ENCODE peak calls at places on chromosomes 6 and 20, in five cellular contexts. T is IMR-90, B is pancreas, F is body of pancreas, X is fibroblast of lung. V is an unnamed sample. For H3K4me1 and H3K36me3, the result is how much of the 10 kb centered on the place peaks cover.

GRCh38 chr6:40409143-40409542 is 178.0 kb downstream of the LRFN2 start:
- DNase-seq in F (no peak), B (no peak), X (no peak), T (no peak), V (no peak)

GRCh38 chr20:3164763-3165410 is 5.2 kb upstream of the FASTKD5 start:
- DNase-seq in F (no peak), B (no peak), T (no peak), X (no peak), V (no peak)

GRCh38 chr6:1575213-1576041 is 34.3 kb upstream of the FOXC1 start:
- DNase-seq in B (no peak), X (peak), F (peak), T (peak), V (no peak)

GRCh38 chr6:34468378-34468892 is 2.6 kb downstream of the PACSIN1 start:
- DNase-seq in F (no peak), T (no peak), B (no peak), X (no peak), V (no peak)

GRCh38 chr6:90284745-90285481 is 11.7 kb downstream of the BACH2 start:
- DNase-seq in F (no peak), T (peak), B (no peak), X (peak), V (no peak)

GRCh38 chr20:17747431-17747846 is 47.7 kb downstream of the BANF2 start:
- DNase-seq in X (peak), T (peak), B (peak), F (peak), V (no peak)

GRCh38 chr20:58538752-58539151 is 23.6 kb upstream of the APCDD1L start:
- DNase-seq in T (peak), F (no peak), X (no peak), B (no peak), V (no peak)

GRCh38 chr20:4844766-4845465 is 123.2 kb downstream of the PRND start:
- DNase-seq in B (no peak), X (no peak), F (no peak), T (no peak), V (no peak)

DNA sequence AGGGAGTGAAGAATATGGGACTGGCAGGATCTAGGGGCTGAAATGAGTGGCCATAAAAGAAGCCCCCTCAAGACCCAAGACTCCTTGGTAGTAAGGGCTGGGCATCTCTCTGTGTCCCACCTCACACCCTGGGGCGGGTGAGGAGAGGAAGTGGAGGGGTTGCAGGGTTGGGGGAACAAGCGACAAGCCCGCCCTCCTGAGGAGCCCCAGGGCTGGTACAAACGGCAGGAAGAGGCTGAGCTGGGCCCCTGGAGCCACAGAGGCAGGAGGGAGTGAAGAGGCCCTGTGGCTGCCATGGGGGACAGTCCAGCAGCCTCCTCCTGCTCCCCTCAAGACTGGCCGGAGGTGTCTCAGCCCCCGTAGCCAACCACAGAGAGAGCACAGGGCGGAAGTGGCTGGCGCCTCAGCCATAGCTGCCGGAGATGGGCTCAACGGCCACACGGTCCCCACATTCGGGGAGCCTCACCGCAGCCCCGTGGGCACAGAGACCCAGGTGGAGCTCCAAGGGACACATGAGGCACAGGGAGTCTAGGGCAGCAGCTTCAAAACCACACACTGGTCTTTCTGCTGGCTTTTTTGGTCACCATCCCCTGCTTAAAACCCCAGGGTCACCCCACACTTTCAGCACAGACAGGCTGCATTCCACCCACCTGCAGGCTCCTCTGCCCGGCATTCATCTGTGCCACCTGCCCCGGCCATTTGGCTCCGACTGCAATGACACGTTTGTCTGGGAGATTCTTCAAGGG is 586 bp downstream of the C20orf203 start:
- DNase-seq in T (no peak), B (no peak), X (no peak), F (no peak), V (no peak)
- TF ChIP-seq CTCF in T (no peak), B (no peak), X (no peak), F (no peak), V (no peak)

GRCh38 chr20:47305667-47306066 is 50.8 kb downstream of the ZMYND8 start:
- DNase-seq in X (peak), T (peak), B (no peak), F (no peak), V (no peak)
- H3K4me1 ChIP-seq in X (under half), T (under half), B (under half), F (under half), V (under half)

GRCh38 chr6:47261191-47261590 is 48.5 kb downstream of the TNFRSF21 start:
- DNase-seq in X (no peak), T (no peak), F (no peak), B (no peak), V (no peak)
- H3K36me3 ChIP-seq in X (under half), T (under half), F (under half), B (under half), V (under half)

DNA sequence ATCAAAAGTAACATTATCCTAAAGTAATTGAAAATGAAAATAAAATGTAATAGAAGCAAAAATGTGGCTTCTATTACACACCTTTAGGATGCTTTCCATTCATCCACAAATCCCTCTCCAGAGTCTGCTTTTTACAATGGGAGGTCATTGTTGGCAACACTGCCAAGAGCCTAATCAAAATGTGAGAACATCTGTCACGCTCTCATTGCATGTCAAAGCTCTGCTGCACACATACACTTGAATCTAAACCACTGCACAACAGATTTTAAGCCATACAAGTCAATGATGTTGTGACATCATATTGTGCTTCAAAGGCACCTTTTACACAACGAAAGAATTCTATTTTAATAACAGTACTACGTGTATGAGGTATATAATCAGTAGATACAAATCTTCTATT is 82.1 kb downstream of the PREP start:
- DNase-seq in T (no peak), X (no peak), B (no peak), F (peak), V (no peak)
- TF ChIP-seq CTCF in T (no peak), X (no peak), B (no peak), F (no peak), V (no peak)

GRCh38 chr6:7236312-7237209 is 76.4 kb downstream of the SSR1 start:
- DNase-seq in T (no peak), X (no peak), F (peak), B (no peak), V (no peak)
- H3K4me1 ChIP-seq in T (under half), X (under half), F (half or more), B (half or more), V (under half)

GRCh38 chr20:21381619-21382018 is 15.7 kb downstream of the NKX2-4 start:
- DNase-seq in T (no peak), X (no peak), B (no peak), F (no peak), V (no peak)
- H3K36me3 ChIP-seq in T (under half), X (under half), B (under half), F (under half), V (under half)

DNA sequence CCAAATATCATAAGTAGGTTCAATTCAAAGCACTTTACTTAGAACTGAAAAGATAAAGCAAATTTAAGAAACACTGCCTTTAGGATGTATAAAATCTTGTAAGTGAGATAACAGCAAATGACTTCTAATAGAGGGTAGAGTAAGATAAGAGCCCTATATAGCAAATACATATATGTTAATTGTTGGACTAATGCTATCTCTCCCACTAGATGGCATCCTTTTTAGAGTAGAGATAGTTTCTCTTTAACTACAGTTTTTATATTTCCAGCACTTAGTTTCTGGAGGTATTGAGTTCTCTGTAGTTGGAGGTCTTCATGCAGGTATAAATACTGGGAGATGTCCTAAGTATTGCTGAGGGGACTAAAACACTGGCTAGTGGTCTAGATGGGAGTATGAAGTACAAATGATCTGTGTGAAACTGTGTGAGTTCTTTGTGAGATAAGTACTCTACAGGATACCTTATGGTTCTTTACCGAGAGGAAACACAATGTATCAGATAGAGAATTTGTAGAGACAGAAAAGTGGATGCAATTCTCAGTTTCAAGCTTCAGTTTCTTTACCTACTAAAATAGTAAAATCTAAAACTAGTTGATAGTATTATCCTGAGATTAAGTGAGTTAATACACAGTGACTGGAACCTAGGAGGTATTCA is 399.3 kb downstream of the KHDRBS2 start:
- DNase-seq in T (no peak), X (no peak), B (no peak), F (no peak), V (no peak)
- TF ChIP-seq CTCF in T (no peak), X (no peak), B (no peak), F (no peak), V (no peak)

GRCh38 chr6:158854214-158855101 is 35.3 kb upstream of the EZR start:
- DNase-seq in X (peak), F (no peak), T (peak), B (no peak), V (no peak)

GRCh38 chr6:158853872-158854213 is 34.7 kb upstream of the EZR start:
- DNase-seq in X (no peak), B (no peak), F (no peak), T (no peak), V (no peak)

GRCh38 chr6:158850807-158851115 is 31.6 kb upstream of the EZR start:
- DNase-seq in X (peak), B (no peak), F (no peak), T (peak), V (no peak)

GRCh38 chr6:158853072-158853871 is 34.1 kb upstream of the EZR start:
- DNase-seq in T (peak), B (peak), F (peak), X (peak), V (peak)

GRCh38 chr6:158852312-158853071 is 33.3 kb upstream of the EZR start:
- DNase-seq in F (no peak), T (no peak), B (no peak), X (no peak), V (no peak)
- H3K4me1 ChIP-seq in F (half or more), T (under half), B (under half), X (under half), V (under half)

DNA sequence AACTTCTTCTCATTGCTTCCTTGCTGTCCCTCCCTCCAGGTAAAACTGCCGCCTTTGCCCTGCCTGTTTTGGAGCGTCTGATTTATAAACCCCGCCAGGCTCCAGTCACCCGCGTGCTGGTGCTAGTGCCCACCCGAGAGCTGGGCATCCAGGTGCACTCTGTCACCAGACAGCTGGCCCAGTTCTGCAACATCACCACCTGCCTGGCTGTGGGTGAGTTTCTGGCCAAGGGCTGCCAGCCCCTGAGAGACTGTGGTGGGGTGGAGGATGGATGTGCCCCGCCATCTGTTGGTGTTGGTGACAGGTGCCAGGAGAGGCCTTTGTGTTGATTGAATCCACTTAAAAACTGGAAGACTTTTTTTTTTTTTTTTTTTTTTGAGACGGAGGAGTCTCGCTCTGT is 9.5 kb downstream of the DDX27 start:
- DNase-seq in F (no peak), B (no peak), T (no peak), X (no peak), V (no peak)
- H3K36me3 ChIP-seq in F (half or more), B (half or more), T (half or more), X (under half), V (half or more)